ENCODE peak calls at places on chromosomes 6 and 20, in eight cellular contexts. One of them, this sample, is unnamed.

GRCh38 chr20:36384022-36384619 is 78.0 kb downstream of the DLGAP4 start:
- DNase-seq in HCT116: peak; percentile 31
- DNase-seq in GM12878: no peak
- DNase-seq in GM23338: peak; percentile 95
- DNase-seq in SK-N-MC: peak; percentile 3
- DNase-seq in HepG2: peak; percentile 79
- DNase-seq in H1: peak; percentile 63
- DNase-seq in K562: peak; percentile 78
- DNase-seq in this sample: peak; percentile 42

GRCh38 chr6:119351005-119351394 is 1.4 kb upstream of the MAN1A1 start:
- DNase-seq in HCT116: peak; percentile 22
- DNase-seq in GM12878: no peak
- DNase-seq in GM23338: no peak
- DNase-seq in SK-N-MC: no peak
- DNase-seq in HepG2: no peak
- DNase-seq in H1: no peak
- DNase-seq in K562: peak; percentile 22
- DNase-seq in this sample: peak; percentile 48

GRCh38 chr20:60191014-60191413 is 232.8 kb downstream of the CDH26 start:
- DNase-seq in HCT116: no peak
- DNase-seq in GM12878: no peak
- DNase-seq in GM23338: no peak
- DNase-seq in SK-N-MC: no peak
- DNase-seq in HepG2: no peak
- DNase-seq in H1: no peak
- DNase-seq in K562: no peak
- DNase-seq in this sample: no peak

GRCh38 chr6:16318538-16318937 is 80.2 kb downstream of the GMPR start:
- DNase-seq in HCT116: no peak
- DNase-seq in GM12878: no peak
- DNase-seq in GM23338: no peak
- DNase-seq in SK-N-MC: no peak
- DNase-seq in HepG2: no peak
- DNase-seq in H1: no peak
- DNase-seq in K562: no peak
- DNase-seq in this sample: no peak

GRCh38 chr6:148240866-148241477 is 101.7 kb upstream of the SASH1 start:
- DNase-seq in HCT116: no peak
- DNase-seq in GM12878: no peak
- DNase-seq in GM23338: no peak
- DNase-seq in SK-N-MC: no peak
- DNase-seq in HepG2: no peak
- DNase-seq in H1: no peak
- DNase-seq in K562: no peak
- DNase-seq in this sample: no peak

GRCh38 chr6:109816452-109817374 is 125.6 kb downstream of the FIG4 start:
- DNase-seq in HCT116: no peak
- DNase-seq in GM12878: no peak
- DNase-seq in GM23338: no peak
- DNase-seq in SK-N-MC: no peak
- DNase-seq in HepG2: no peak
- DNase-seq in H1: no peak
- DNase-seq in K562: no peak
- DNase-seq in this sample: no peak

GRCh38 chr6:142551145-142551811 is 249.5 kb downstream of the ADGRG6 start:
- DNase-seq in HCT116: peak; percentile 37
- DNase-seq in GM12878: no peak
- DNase-seq in GM23338: no peak
- DNase-seq in SK-N-MC: no peak
- DNase-seq in HepG2: no peak
- DNase-seq in H1: no peak
- DNase-seq in K562: no peak
- DNase-seq in this sample: no peak

GRCh38 chr6:13711384-13711725 is 280 bp downstream of the RANBP9 start:
- DNase-seq in HCT116: no peak
- DNase-seq in GM12878: no peak
- DNase-seq in GM23338: no peak
- DNase-seq in SK-N-MC: no peak
- DNase-seq in HepG2: no peak
- DNase-seq in H1: no peak
- DNase-seq in K562: no peak
- DNase-seq in this sample: no peak

GRCh38 chr6:102813489-102814275 is 1420.2 kb downstream of the GRIK2 start:
- DNase-seq in HCT116: peak; percentile 8
- DNase-seq in GM12878: no peak
- DNase-seq in GM23338: peak; percentile 19
- DNase-seq in SK-N-MC: no peak
- DNase-seq in HepG2: no peak
- DNase-seq in H1: no peak
- DNase-seq in K562: no peak
- DNase-seq in this sample: no peak

GRCh38 chr6:39294899-39295298 is 19.3 kb downstream of the KCNK17 start:
- DNase-seq in HCT116: no peak
- DNase-seq in GM12878: no peak
- DNase-seq in GM23338: no peak
- DNase-seq in SK-N-MC: no peak
- DNase-seq in HepG2: no peak
- DNase-seq in H1: no peak
- DNase-seq in K562: no peak
- DNase-seq in this sample: no peak

GRCh38 chr6:146127447-146128215 is 98.8 kb downstream of the GRM1 start:
- DNase-seq in HCT116: no peak
- DNase-seq in GM12878: no peak
- DNase-seq in GM23338: no peak
- DNase-seq in SK-N-MC: no peak
- DNase-seq in HepG2: no peak
- DNase-seq in H1: no peak
- DNase-seq in K562: no peak
- DNase-seq in this sample: no peak

GRCh38 chr20:23744726-23745646 is 5.7 kb downstream of the CST1 start:
- DNase-seq in HCT116: no peak
- DNase-seq in GM12878: no peak
- DNase-seq in GM23338: no peak
- DNase-seq in SK-N-MC: no peak
- DNase-seq in HepG2: no peak
- DNase-seq in H1: no peak
- DNase-seq in K562: no peak
- DNase-seq in this sample: peak; percentile 28

GRCh38 chr20:49484180-49485140 is 2.0 kb upstream of the KCNB1 start:
- DNase-seq in HCT116: peak; percentile 31
- DNase-seq in GM12878: no peak
- DNase-seq in GM23338: peak; percentile 93
- DNase-seq in SK-N-MC: no peak
- DNase-seq in HepG2: peak; percentile 68
- DNase-seq in H1: peak; percentile 57
- DNase-seq in K562: peak; percentile 73
- DNase-seq in this sample: peak; percentile 67
- TF ChIP-seq EZH2 in HCT116: no peak
- TF ChIP-seq EZH2 in GM12878: no peak
- TF ChIP-seq EZH2 in GM23338: no peak
- TF ChIP-seq EZH2 in SK-N-MC: no peak
- TF ChIP-seq EZH2 in HepG2: no peak
- TF ChIP-seq EZH2 in H1: no peak
- TF ChIP-seq EZH2 in K562: no peak
- TF ChIP-seq EZH2 in this sample: no peak

GRCh38 chr6:117549606-117550005 is 52.7 kb downstream of the GOPC start:
- DNase-seq in HCT116: no peak
- DNase-seq in GM12878: no peak
- DNase-seq in GM23338: no peak
- DNase-seq in SK-N-MC: no peak
- DNase-seq in HepG2: no peak
- DNase-seq in H1: no peak
- DNase-seq in K562: no peak
- DNase-seq in this sample: no peak

GRCh38 chr6:117546674-117547073 is 55.6 kb downstream of the GOPC start:
- DNase-seq in HCT116: no peak
- DNase-seq in GM12878: no peak
- DNase-seq in GM23338: no peak
- DNase-seq in SK-N-MC: no peak
- DNase-seq in HepG2: no peak
- DNase-seq in H1: no peak
- DNase-seq in K562: no peak
- DNase-seq in this sample: no peak

GRCh38 chr6:117548797-117549301 is 53.5 kb downstream of the GOPC start:
- DNase-seq in HCT116: no peak
- DNase-seq in GM12878: no peak
- DNase-seq in GM23338: peak; percentile 21
- DNase-seq in SK-N-MC: no peak
- DNase-seq in HepG2: peak; percentile 77
- DNase-seq in H1: no peak
- DNase-seq in K562: no peak
- DNase-seq in this sample: peak; percentile 87

GRCh38 chr6:117550078-117550600 is 52.2 kb downstream of the GOPC start:
- DNase-seq in HCT116: no peak
- DNase-seq in GM12878: no peak
- DNase-seq in GM23338: no peak
- DNase-seq in SK-N-MC: no peak
- DNase-seq in HepG2: no peak
- DNase-seq in H1: no peak
- DNase-seq in K562: no peak
- DNase-seq in this sample: no peak

DNA sequence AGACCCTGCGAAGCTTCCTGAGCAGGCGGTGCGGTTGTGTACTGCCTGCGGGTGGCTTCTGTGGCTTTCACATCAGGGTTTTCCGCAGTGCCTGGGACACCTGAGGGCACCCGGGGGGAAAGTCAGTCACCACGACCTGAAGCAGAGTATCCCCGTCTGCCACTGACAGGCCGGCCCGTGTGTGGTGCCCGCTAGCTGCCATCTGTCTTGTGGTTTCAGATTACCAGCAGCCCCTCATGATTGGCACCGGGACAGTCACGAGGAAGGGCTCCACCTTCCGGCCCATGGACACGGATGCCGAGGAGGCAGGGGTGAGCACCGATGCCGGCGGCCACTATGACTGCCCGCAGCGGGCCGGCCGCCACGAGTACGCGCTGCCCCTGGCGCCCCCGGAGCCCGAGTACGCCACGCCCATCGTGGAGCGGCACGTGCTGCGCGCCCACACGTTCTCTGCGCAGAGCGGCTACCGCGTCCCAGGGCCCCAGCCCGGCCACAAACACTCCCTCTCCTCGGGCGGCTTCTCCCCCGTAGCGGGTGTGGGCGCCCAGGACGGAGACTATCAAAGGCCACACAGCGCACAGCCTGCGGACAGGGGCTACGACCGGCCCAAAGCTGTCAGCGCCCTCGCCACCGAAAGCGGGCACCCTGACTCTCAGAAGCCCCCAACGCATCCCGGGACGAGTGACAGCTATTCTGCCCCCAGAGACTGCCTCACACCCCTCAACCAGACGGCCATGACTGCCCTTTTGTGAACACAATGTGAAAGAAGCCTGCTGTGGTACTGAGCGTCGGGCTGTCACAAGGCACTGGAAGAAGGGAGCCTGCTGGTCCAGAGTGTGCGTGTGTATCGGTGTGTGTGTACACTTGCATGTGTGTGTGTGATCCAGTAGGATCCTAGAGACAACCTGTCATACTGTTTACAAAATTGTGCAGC is 54.4 kb downstream of the GOPC start:
- DNase-seq in HCT116: no peak
- DNase-seq in GM12878: no peak
- DNase-seq in GM23338: peak; percentile 84
- DNase-seq in SK-N-MC: no peak
- DNase-seq in HepG2: no peak
- DNase-seq in H1: no peak
- DNase-seq in K562: no peak
- DNase-seq in this sample: peak; percentile 64
- TF ChIP-seq POLR2AphosphoS5 in HCT116: no peak
- TF ChIP-seq POLR2AphosphoS5 in GM12878: no peak
- TF ChIP-seq POLR2AphosphoS5 in GM23338: no peak
- TF ChIP-seq POLR2AphosphoS5 in SK-N-MC: no peak
- TF ChIP-seq POLR2AphosphoS5 in HepG2: no peak
- TF ChIP-seq POLR2AphosphoS5 in H1: no peak
- TF ChIP-seq POLR2AphosphoS5 in K562: no peak
- TF ChIP-seq POLR2AphosphoS5 in this sample: no peak

GRCh38 chr6:71204741-71205140 is 83.9 kb upstream of the OGFRL1 start:
- DNase-seq in HCT116: no peak
- DNase-seq in GM12878: no peak
- DNase-seq in GM23338: no peak
- DNase-seq in SK-N-MC: no peak
- DNase-seq in HepG2: no peak
- DNase-seq in H1: no peak
- DNase-seq in K562: no peak
- DNase-seq in this sample: no peak
- H3K27ac ChIP-seq in HCT116: no peak overlapping the region
- H3K27ac ChIP-seq in GM12878: no peak overlapping the region
- H3K27ac ChIP-seq in GM23338: no peak overlapping the region
- H3K27ac ChIP-seq in SK-N-MC: no peak overlapping the region
- H3K27ac ChIP-seq in HepG2: no peak overlapping the region
- H3K27ac ChIP-seq in H1: no peak overlapping the region
- H3K27ac ChIP-seq in K562: no peak overlapping the region
- H3K27ac ChIP-seq in this sample: no peak overlapping the region

DNA sequence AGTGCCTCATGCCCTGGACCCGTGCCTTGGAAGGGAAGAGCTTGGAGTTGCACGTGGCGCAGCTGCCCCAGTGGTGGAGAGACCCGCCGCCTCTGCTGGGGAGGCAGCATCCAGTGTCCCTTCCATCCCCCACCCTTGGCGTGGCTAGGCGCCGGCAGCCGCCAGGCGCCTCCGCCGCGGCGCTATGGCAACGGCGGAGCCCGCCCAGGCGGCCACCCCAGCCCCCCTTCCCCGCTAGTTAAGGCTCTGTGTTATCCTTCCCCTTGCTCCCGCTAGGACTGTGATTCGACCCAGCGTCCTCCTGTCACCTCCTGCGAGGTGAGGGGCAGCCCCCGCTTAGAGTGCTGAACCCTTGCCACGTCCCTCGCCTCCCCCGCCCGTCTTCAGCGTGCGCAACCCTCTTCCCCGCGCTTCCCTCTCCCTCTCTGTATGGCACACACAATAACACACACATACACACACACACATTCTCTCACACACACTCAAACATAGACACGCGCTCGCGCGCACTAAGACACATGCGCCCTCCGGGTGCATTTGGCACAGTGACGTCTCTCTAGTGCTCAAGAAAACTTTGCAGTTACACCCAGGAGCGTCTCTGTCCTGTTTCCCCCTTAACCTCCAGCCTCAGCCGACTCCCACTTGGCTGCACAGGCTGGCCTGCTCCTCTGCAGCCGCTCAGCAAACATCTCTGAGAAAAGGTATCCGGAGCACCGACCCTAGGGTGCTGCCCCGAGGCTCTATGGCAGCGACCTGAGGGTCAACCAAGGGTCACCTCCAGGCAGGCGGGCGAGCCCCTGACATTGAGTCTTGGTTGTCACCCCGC is 8.5 kb downstream of the GRIK2 start:
- DNase-seq in HCT116: no peak
- DNase-seq in GM12878: no peak
- DNase-seq in GM23338: peak; percentile 81
- DNase-seq in SK-N-MC: no peak
- DNase-seq in HepG2: no peak
- DNase-seq in H1: no peak
- DNase-seq in K562: no peak
- DNase-seq in this sample: no peak
- TF ChIP-seq EZH2 in HCT116: no peak
- TF ChIP-seq EZH2 in GM12878: no peak
- TF ChIP-seq EZH2 in GM23338: no peak
- TF ChIP-seq EZH2 in SK-N-MC: no peak
- TF ChIP-seq EZH2 in HepG2: no peak
- TF ChIP-seq EZH2 in H1: peak; percentile 20
- TF ChIP-seq EZH2 in K562: no peak
- TF ChIP-seq EZH2 in this sample: peak; percentile 13